ENCODE peak calls at places on chromosome 2, in six cellular contexts. J is mesendoderm, Z is psoas muscle, O is tibial nerve, X is colonic mucosa, B is breast epithelium. K is an unnamed sample.

GRCh38 chr2:30778611-30779010 is 28.6 kb downstream of the CAPN13 start:
- DNase-seq in O (no peak), J (no peak), B (no peak), X (no peak), Z (no peak), K (no peak)

GRCh38 chr2:238169708-238170251 is 11.0 kb downstream of the ERFE start:
- DNase-seq in Z (no peak), J (no peak), O (peak; percentile 39), B (no peak), X (no peak), K (peak; percentile 76)

GRCh38 chr2:177758591-177759371 is 313.8 kb downstream of the PDE11A start:
- DNase-seq in B (no peak), O (peak; percentile 28), X (no peak), Z (peak; percentile 58), J (peak; percentile 80), K (peak; percentile 19)

GRCh38 chr2:178409261-178409660 is 41.7 kb downstream of the PRKRA start:
- DNase-seq in J (no peak), Z (no peak), B (no peak), X (no peak), O (no peak), K (no peak)

GRCh38 chr2:152240559-152241231 is 65.1 kb upstream of the STAM2 start:
- DNase-seq in Z (no peak), X (no peak), J (no peak), O (no peak), B (no peak), K (no peak)

GRCh38 chr2:101736861-101737291 is 39.4 kb downstream of the MAP4K4 start:
- DNase-seq in B (no peak), Z (no peak), J (no peak), O (peak; percentile 15), X (no peak), K (no peak)

GRCh38 chr2:191582355-191582754 is 95.6 kb upstream of the NABP1 start:
- DNase-seq in Z (no peak), B (no peak), O (no peak), X (no peak), J (peak; percentile 60), K (peak; percentile 59)

GRCh38 chr2:205166749-205167148 is 515.6 kb upstream of the NRP2 start:
- DNase-seq in B (no peak), Z (no peak), X (no peak), O (no peak), J (no peak), K (no peak)

GRCh38 chr2:102100371-102101096 is 42.0 kb upstream of the IL1R1 start:
- DNase-seq in Z (no peak), X (no peak), B (no peak), J (no peak), O (no peak), K (no peak)

GRCh38 chr2:225994748-225995405 is 595.4 kb downstream of the NYAP2 start:
- DNase-seq in X (no peak), B (no peak), Z (no peak), O (no peak), J (no peak), K (no peak)

GRCh38 chr2:19648583-19648982 is 253.2 kb downstream of the TTC32 start:
- DNase-seq in J (no peak), Z (peak; percentile 60), O (peak; percentile 70), X (no peak), B (no peak), K (peak; percentile 85)

GRCh38 chr2:15749460-15750432 is 158.1 kb downstream of the DDX1 start:
- DNase-seq in O (no peak), J (no peak), B (no peak), X (no peak), Z (no peak), K (no peak)

GRCh38 chr2:31189141-31189540 is 28.2 kb downstream of the CAPN14 start:
- DNase-seq in O (no peak), J (no peak), B (no peak), X (no peak), Z (no peak), K (no peak)

GRCh38 chr2:35199298-35199697 is 1156.3 kb upstream of the CRIM1 start:
- DNase-seq in J (peak; percentile 47), B (no peak), Z (no peak), X (no peak), O (no peak), K (no peak)

GRCh38 chr2:100895402-100895801 is 75.5 kb downstream of the NPAS2 start:
- DNase-seq in Z (no peak), O (no peak), B (no peak), J (no peak), X (peak; percentile 72), K (no peak)

GRCh38 chr2:174602741-174603140 is 5.1 kb upstream of the WIPF1 start:
- DNase-seq in Z (no peak), B (no peak), O (no peak), X (no peak), J (no peak), K (no peak)

GRCh38 chr2:2769481-2770431 is 438.7 kb upstream of the MYT1L start:
- DNase-seq in Z (peak; percentile 90), J (no peak), B (no peak), X (peak; percentile 28), O (no peak), K (peak; percentile 26)

GRCh38 chr2:10440736-10441135 is 7.4 kb downstream of the ODC1 start:
- DNase-seq in J (no peak), Z (no peak), O (no peak), X (no peak), B (no peak), K (no peak)

GRCh38 chr2:46871976-46872381 is 43.6 kb downstream of the MCFD2 start:
- DNase-seq in J (no peak), Z (no peak), B (no peak), O (no peak), X (no peak), K (no peak)

GRCh38 chr2:64211471-64211870 is 67.3 kb upstream of the PELI1 start:
- DNase-seq in X (no peak), Z (no peak), B (no peak), J (no peak), O (no peak), K (no peak)

GRCh38 chr2:215460682-215461081 is 24.8 kb upstream of the FN1 start:
- DNase-seq in O (no peak), X (no peak), J (no peak), B (no peak), Z (no peak), K (peak; percentile 30)

GRCh38 chr2:73736378-73736777 is 767 bp downstream of the TPRKB start:
- DNase-seq in Z (no peak), B (no peak), X (no peak), O (no peak), J (no peak), K (no peak)

GRCh38 chr2:96143231-96143847 is 1.9 kb downstream of the DUSP2 start:
- DNase-seq in O (no peak), J (no peak), X (no peak), B (no peak), Z (no peak), K (no peak)

GRCh38 chr2:235605306-235605998 is 111.6 kb downstream of the AGAP1 start:
- DNase-seq in Z (peak; percentile 90), X (peak; percentile 38), J (peak; percentile 73), O (peak; percentile 73), B (no peak), K (peak; percentile 60)
- H3K4me3 ChIP-seq in Z (no peak overlapping the region), X (no peak overlapping the region), J (no peak overlapping the region), O (peak overlapping the region; percentile 18), B (no peak overlapping the region), K (no peak overlapping the region)

DNA sequence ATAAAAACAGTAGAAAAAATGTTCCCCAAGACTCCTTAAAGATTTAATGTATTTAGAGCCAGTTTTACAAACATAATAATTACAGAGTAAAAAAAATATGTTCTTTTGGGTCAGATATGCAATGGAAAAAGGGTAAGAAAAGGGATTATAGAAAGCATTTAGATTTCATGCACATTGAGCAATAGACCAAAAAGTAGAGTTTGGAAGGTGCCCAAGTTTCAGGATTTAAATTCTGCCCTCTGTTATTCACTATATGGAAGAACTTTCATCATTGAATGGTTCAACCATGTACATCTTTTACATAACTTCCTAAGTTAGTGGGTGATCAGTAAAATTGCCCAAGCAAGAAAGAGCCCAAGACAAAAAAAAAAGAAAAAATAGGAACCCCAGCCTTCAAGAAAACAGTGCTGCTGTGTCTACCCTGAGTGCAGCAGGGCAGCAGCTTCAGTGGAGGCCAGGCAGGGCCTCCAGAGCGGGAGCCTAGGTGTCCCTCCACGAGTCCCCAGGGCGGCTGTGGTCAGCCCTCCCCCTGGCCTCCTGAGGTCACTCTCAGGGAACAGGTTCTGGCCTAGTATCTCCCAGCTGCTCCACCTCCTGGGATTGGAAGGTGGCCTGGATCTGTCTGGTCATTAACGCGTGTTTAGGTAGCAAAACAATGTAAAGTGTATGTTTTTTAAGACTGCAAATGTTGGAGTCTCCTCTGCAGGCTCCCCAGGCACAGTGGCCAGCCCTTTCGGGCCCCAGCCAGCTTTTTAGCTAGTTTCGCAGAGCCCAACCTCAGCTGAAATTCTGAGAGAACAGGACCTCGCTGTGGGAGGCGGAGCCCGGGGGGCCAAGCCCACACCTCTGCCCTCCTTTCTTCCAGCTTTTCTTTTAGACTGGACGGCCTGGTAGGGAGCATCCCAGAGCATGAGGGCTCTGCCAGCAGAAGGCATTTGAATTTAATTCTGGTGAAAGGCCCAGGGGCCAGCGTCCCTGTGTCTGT is 77.3 kb downstream of the TEX51 start:
- DNase-seq in Z (no peak), J (peak; percentile 13), X (no peak), O (no peak), B (no peak), K (no peak)
- H3K27me3 ChIP-seq in Z (no peaks in the 10 kb centered on the region), J (no peaks in the 10 kb centered on the region), X (no peaks in the 10 kb centered on the region), O (no peaks in the 10 kb centered on the region), B (no peaks in the 10 kb centered on the region), K (no peaks in the 10 kb centered on the region)

DNA sequence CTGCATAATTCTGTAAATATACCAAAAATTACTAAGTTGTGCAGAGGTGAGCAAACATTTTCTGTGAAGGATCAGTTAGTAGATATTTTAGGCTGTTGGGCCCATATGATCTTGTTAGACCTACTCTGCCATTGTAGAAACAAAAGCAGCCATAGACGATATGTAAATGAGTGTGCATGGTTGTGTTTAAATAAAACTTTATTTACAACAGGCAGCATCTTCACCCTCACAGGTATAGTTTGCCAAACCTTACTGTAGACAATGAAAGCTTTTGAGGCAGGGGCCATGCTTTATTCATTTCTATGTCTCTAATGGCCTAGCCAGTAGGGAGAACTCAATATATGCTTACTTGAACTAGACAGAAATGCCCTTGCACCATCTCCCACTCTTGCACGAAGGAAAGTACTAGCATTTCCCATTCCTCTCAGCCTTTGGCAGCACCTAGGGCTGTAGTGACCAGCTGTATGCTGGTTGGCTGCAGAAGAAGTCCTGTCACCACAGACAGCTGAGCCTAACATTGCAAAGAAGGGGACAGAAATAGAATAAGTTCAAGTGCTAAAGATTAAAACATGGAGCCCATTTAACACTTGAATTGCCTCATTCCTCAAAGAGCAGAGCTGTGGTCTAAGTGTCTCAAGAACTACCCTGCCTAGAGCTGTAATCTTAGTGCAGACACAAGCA is 305.1 kb upstream of the MGAT5 start:
- DNase-seq in O (no peak), Z (no peak), J (no peak), X (no peak), B (no peak), K (no peak)
- H3K4me3 ChIP-seq in O (no peak overlapping the region), Z (no peak overlapping the region), J (no peak overlapping the region), X (no peak overlapping the region), B (no peak overlapping the region), K (no peak overlapping the region)

DNA sequence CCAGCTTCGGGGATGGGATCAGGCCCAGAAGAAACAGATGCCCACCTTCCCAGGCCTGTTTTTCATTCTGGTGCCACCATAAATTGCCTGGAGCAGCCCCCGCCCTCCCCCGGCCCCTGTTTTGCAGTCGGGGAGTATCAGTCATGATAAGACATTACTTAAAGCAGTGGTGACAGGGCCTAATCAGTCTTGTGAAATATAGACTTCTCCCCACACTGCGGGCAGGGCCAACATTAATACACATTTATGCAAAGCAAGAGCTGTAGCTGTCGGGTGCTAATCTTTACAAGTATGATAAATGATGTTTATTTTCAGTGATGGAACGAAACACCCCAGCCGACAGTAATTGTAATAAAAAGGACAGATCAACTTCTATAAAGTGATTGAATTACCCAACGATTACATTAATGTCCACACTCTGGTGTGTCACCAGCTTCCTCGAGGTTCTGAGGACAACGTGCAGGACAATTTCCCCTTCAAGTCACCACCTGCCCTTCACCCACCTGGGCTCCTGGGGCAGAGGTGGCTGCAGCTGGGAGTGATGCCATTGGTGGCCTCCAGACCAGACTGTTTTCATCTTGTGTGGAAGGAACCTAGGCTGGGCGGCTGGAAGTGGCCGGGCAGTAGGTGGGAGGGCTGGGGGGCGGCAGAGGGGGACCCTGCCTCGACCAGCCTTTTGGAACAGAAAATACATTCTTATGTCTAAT is 226.0 kb downstream of the TFCP2L1 start:
- DNase-seq in B (no peak), J (no peak), X (no peak), Z (no peak), O (no peak), K (no peak)
- H3K27me3 ChIP-seq in B (no peaks in the 10 kb centered on the region), J (no peaks in the 10 kb centered on the region), X (no peaks in the 10 kb centered on the region), Z (peaks cover 5% of the 10 kb centered on the region), O (no peaks in the 10 kb centered on the region), K (no peaks in the 10 kb centered on the region)

K was measured in MG63.